ENCODE peak calls at places on chromosome 7, in five cellular contexts. E is brain microvascular endothelial cell, U is A549, I is mesothelial cell of epicardium, R is GM20000. Z is an unnamed sample.

GRCh38 chr7:37285701-37286475 is 162.8 kb downstream of the ELMO1 start:
- DNase-seq in R (no peak), I (no peak), U (no peak), E (no peak), Z (no peak)

GRCh38 chr7:105877736-105878135 is 1.3 kb upstream of the ATXN7L1 start:
- DNase-seq in I (no peak), R (no peak), E (no peak), U (no peak), Z (no peak)

GRCh38 chr7:45893996-45894664 is 5.8 kb downstream of the IGFBP1 start:
- DNase-seq in E (no peak), U (no peak), R (no peak), I (no peak), Z (no peak)

GRCh38 chr7:27873006-27873295 is 133.0 kb downstream of the TAX1BP1 start:
- DNase-seq in E (no peak), I (no peak), R (no peak), U (no peak), Z (no peak)

GRCh38 chr7:90180649-90181048 is 26.4 kb downstream of the STEAP1 start:
- DNase-seq in U (peak; percentile 71), E (no peak), I (no peak), R (no peak), Z (no peak)

GRCh38 chr7:51797371-51797770 is 480.8 kb upstream of the COBL start:
- DNase-seq in I (no peak), R (no peak), U (no peak), E (no peak), Z (no peak)

GRCh38 chr7:70156052-70156451 is 557.8 kb downstream of the AUTS2 start:
- DNase-seq in U (no peak), I (no peak), R (no peak), E (no peak), Z (no peak)

GRCh38 chr7:40447345-40447744 is 312.5 kb downstream of the SUGCT start:
- DNase-seq in U (no peak), E (no peak), R (no peak), I (no peak), Z (no peak)

GRCh38 chr7:64876792-64877713 is 26.0 kb upstream of the ZNF273 start:
- DNase-seq in E (peak; percentile 20), U (no peak), R (peak; percentile 29), I (no peak), Z (no peak)

GRCh38 chr7:135380351-135380750 is 129.6 kb downstream of the CNOT4 start:
- DNase-seq in E (no peak), R (no peak), I (no peak), U (no peak), Z (no peak)

GRCh38 chr7:84025332-84025927 is 169.2 kb downstream of the SEMA3A start:
- DNase-seq in R (no peak), U (peak; percentile 94), E (peak; percentile 95), I (no peak), Z (no peak)

GRCh38 chr7:90067171-90067570 is 87.1 kb upstream of the STEAP1 start:
- DNase-seq in E (no peak), I (no peak), R (no peak), U (no peak), Z (no peak)

GRCh38 chr7:74203157-74203556 is 6.6 kb upstream of the LAT2 start:
- DNase-seq in I (no peak), R (no peak), U (peak; percentile 54), E (no peak), Z (no peak)

GRCh38 chr7:128727239-128727638 is 11.9 kb upstream of the CALU start:
- DNase-seq in I (no peak), R (no peak), U (no peak), E (no peak), Z (no peak)

GRCh38 chr7:12974451-12975166 is 287.2 kb downstream of the ARL4A start:
- DNase-seq in I (no peak), E (no peak), R (no peak), U (no peak), Z (no peak)

GRCh38 chr7:108358553-108358952 is 97.7 kb downstream of the NRCAM start:
- DNase-seq in E (peak; percentile 81), R (no peak), U (peak; percentile 89), I (no peak), Z (no peak)

GRCh38 chr7:129845972-129846327 is 106.8 kb downstream of the UBE2H start:
- DNase-seq in E (peak; percentile 53), U (peak; percentile 33), I (no peak), R (no peak), Z (no peak)

GRCh38 chr7:139714163-139714901 is 63.5 kb downstream of the HIPK2 start:
- DNase-seq in U (no peak), I (no peak), R (peak; percentile 79), E (no peak), Z (no peak)

GRCh38 chr7:108222236-108222892 is 92.2 kb upstream of the LAMB4 start:
- DNase-seq in E (peak; percentile 40), U (peak; percentile 54), R (no peak), I (no peak), Z (no peak)

GRCh38 chr7:94701555-94701973 is 45.6 kb upstream of the SGCE start:
- DNase-seq in I (no peak), U (peak; percentile 58), E (peak; percentile 69), R (no peak), Z (no peak)

GRCh38 chr7:129643545-129644170 is 32.1 kb downstream of the NRF1 start:
- DNase-seq in U (no peak), R (no peak), I (no peak), E (no peak), Z (no peak)

GRCh38 chr7:38438938-38439337 is 165.5 kb upstream of the TARP start:
- DNase-seq in E (no peak), I (no peak), U (no peak), R (no peak), Z (no peak)

GRCh38 chr7:30163231-30163894 is 28.6 kb downstream of the MTURN start:
- DNase-seq in R (no peak), E (peak; percentile 45), I (no peak), U (no peak), Z (no peak)

GRCh38 chr7:30162622-30163124 is 27.9 kb downstream of the MTURN start:
- DNase-seq in R (no peak), E (peak; percentile 73), I (no peak), U (peak; percentile 15), Z (no peak)

GRCh38 chr7:30165590-30165989 is 30.8 kb downstream of the MTURN start:
- DNase-seq in R (no peak), I (no peak), E (no peak), U (no peak), Z (no peak)

GRCh38 chr7:30166155-30166840 is 31.5 kb downstream of the MTURN start:
- DNase-seq in I (no peak), U (no peak), E (no peak), R (no peak), Z (no peak)

GRCh38 chr7:30164567-30164966 is 29.8 kb downstream of the MTURN start:
- DNase-seq in E (peak; percentile 48), I (no peak), R (peak; percentile 52), U (peak; percentile 55), Z (no peak)
- TF ChIP-seq CTCF in E (peak; percentile 60), I (no peak), R (peak; percentile 39), U (peak; percentile 84), Z (peak; percentile 2)

DNA sequence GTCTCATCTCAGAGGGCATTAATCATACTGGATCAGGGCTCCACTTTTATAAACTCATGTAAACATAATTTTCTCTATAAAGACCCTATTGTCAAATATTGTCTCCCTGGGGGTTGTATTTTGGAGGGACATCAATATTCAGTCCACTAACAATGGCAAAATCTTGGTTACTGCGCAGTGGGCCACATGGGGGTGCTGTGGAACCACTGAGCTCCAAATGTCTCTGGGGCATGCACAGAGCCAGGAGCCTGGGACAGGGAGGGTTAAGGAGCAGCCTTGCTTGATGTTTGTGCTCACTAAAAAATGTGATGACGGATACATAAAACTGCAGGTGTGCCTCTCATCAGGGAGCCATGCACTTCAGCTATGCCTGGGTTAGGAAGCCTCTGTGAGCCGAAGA is 62.1 kb upstream of the PRSS58 start:
- DNase-seq in E (no peak), R (no peak), U (no peak), I (no peak), Z (no peak)
- TF ChIP-seq CTCF in E (peak; percentile 69), R (peak; percentile 29), U (peak; percentile 13), I (no peak), Z (no peak)

GRCh38 chr7:49187543-49188268 is 263.4 kb downstream of the CDC14C start:
- DNase-seq in U (peak; percentile 8), E (no peak), I (no peak), R (no peak), Z (no peak)
- TF ChIP-seq CTCF in U (no peak), E (no peak), I (no peak), R (no peak), Z (no peak)

GRCh38 chr7:77657427-77658331 is 38.6 kb upstream of the RSBN1L start:
- DNase-seq in E (no peak), U (peak; percentile 46), I (no peak), R (peak; percentile 39), Z (no peak)
- TF ChIP-seq CTCF in E (peak; percentile 32), U (peak; percentile 76), I (peak; percentile 59), R (peak; percentile 18), Z (no peak)

DNA sequence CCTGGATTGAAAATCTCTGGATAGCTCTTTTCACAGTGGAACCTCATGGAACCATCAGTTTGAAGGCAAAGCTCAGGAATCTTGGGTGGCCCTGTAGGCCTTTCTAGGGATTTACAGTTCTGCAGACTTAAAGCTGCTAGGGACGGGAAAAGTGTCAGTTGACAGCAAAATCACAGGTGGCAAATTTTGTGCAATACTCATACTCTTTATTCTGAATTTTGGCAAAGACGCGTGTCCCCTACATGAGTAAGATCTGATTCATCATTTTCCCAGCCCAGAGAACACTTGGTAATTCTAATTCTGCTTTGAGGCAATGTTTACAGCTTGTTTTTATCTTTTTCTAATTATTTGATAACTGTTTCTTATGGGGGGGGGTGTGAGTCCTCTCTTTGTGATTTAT is 3.6 kb downstream of the LRRC17 start:
- DNase-seq in U (no peak), E (peak; percentile 64), R (no peak), I (no peak), Z (no peak)
- TF ChIP-seq CTCF in U (no peak), E (peak; percentile 33), R (no peak), I (no peak), Z (no peak)

DNA sequence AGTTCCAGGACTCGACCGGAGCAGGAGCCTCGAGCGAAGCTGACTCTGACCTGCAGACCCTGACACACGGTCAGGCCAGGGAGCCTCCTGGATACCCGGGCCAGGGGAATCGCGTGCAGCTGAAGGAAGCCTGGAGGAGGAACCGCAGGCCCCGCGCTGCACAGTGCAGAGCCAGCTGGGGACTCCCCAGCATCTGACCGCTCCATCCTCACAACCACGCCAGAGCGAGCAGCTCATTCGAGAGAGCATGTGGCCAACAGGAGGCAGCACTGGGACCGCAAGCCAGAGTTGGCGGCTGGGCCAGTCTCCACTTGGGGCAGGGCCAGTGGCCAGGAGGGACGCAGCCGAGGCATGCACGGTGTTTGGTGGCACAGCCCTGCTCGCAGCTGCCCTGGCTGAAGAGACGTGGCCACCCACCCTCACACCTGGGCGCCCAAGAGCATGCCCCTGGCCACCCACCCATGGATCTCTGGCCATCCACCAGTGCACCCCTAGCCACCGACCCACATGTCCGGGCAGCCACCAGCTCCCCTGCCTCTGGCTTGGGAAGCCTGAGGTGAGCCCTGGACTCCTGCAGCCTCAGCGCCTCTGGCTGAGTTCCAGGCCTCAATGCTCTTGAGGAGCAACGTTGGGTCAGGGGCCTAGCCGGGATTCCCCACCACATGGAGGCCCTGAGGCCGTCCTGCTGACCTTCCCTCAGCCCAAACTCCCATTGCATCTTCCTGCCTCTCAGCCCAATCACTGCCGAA is 213.9 kb downstream of the ELFN1 start:
- DNase-seq in U (peak; percentile 13), R (no peak), I (no peak), E (no peak), Z (no peak)
- TF ChIP-seq CTCF in U (no peak), R (no peak), I (no peak), E (peak; percentile 21), Z (no peak)

GRCh38 chr7:25716421-25716820 is 435.6 kb upstream of the NFE2L3 start:
- DNase-seq in R (no peak), E (peak; percentile 76), I (no peak), U (no peak), Z (no peak)
- TF ChIP-seq CTCF in R (no peak), E (no peak), I (no peak), U (no peak), Z (no peak)